ENCODE peak calls at places on chromosomes 2 and 18, in ten cellular contexts. Z is GM12878, M is heart left ventricle, I is upper lobe of left lung, U is A549, K is K562, D is IMR-90, V is body of pancreas, J is gastrocnemius medialis, G is right lobe of liver. R is an unnamed sample.

GRCh38 chr2:1088192-1088860 is 137.7 kb downstream of the SNTG2 start:
- ATAC-seq in I (no peak), D (no peak), K (no peak), J (no peak), V (no peak), Z (no peak), G (no peak), M (no peak), U (no peak), R (no peak)

GRCh38 chr2:240672701-240673190 is 9.9 kb downstream of the AQP12B start:
- ATAC-seq in M (no peak), K (no peak), I (no peak), U (no peak), J (no peak), V (no peak), D (no peak), Z (no peak), G (peak; percentile 29), R (no peak)

GRCh38 chr2:207308519-207309224 is 142.9 kb upstream of the KLF7 start:
- ATAC-seq in J (no peak), U (no peak), D (no peak), M (no peak), G (no peak), K (no peak), Z (no peak), I (no peak), V (no peak), R (no peak)

GRCh38 chr18:77013777-77014525 is 118.6 kb downstream of the MBP start:
- ATAC-seq in J (peak; percentile 97), I (peak; percentile 85), D (no peak), U (no peak), G (peak; percentile 62), M (peak; percentile 98), K (no peak), Z (no peak), V (no peak), R (peak; percentile 80)

GRCh38 chr2:127188797-127189196 is 31.3 kb downstream of the CYP27C1 start:
- ATAC-seq in K (no peak), U (no peak), D (no peak), J (no peak), Z (no peak), I (no peak), V (no peak), G (no peak), M (no peak), R (no peak)

GRCh38 chr2:97714084-97714949 is 941 bp downstream of the ZAP70 start:
- ATAC-seq in Z (no peak), M (no peak), D (no peak), K (no peak), J (no peak), G (no peak), U (no peak), V (no peak), I (no peak), R (no peak)

GRCh38 chr18:50819727-50820378 is at the start of gene MRO:
- ATAC-seq in M (peak; percentile 96), U (peak; percentile 97), V (peak; percentile 89), Z (peak; percentile 99), G (peak; percentile 91), K (peak; percentile 98), D (peak; percentile 97), I (peak; percentile 94), J (peak; percentile 88), R (peak; percentile 94)

GRCh38 chr18:13539050-13539449 is 187.3 kb downstream of the FAM210A start:
- ATAC-seq in G (no peak), V (no peak), K (no peak), U (no peak), J (no peak), I (no peak), Z (no peak), D (no peak), M (peak; percentile 40), R (no peak)

GRCh38 chr2:215652432-215652831 is 216.6 kb upstream of the FN1 start:
- ATAC-seq in K (no peak), I (no peak), D (peak; percentile 90), M (no peak), J (no peak), V (no peak), U (no peak), Z (no peak), G (no peak), R (peak; percentile 64)

GRCh38 chr18:49664086-49664890 is 102.4 kb downstream of the LIPG start:
- ATAC-seq in G (no peak), K (peak; percentile 63), M (peak; percentile 43), Z (no peak), U (no peak), J (peak; percentile 16), I (no peak), D (no peak), V (no peak), R (peak; percentile 73)
- TF ChIP-seq POLR2A in G (no peak), K (no peak), M (no peak), Z (no peak), U (no peak), J (no peak), I (no peak), D (no peak), V (no peak), R (no peak)

GRCh38 chr2:182977463-182977862 is 60.8 kb downstream of the NCKAP1 start:
- ATAC-seq in K (no peak), U (no peak), Z (peak; percentile 59), V (no peak), G (no peak), D (no peak), M (no peak), I (no peak), J (no peak), R (no peak)

GRCh38 chr2:182980652-182981051 is 57.6 kb downstream of the NCKAP1 start:
- ATAC-seq in I (no peak), V (no peak), G (no peak), K (peak; percentile 53), M (no peak), J (no peak), D (no peak), Z (peak; percentile 29), U (no peak), R (no peak)

GRCh38 chr2:182982934-182983333 is 55.3 kb downstream of the NCKAP1 start:
- ATAC-seq in G (no peak), M (no peak), J (no peak), I (no peak), V (no peak), D (no peak), K (peak; percentile 19), U (no peak), Z (no peak), R (no peak)

GRCh38 chr2:182980115-182980514 is 58.1 kb downstream of the NCKAP1 start:
- ATAC-seq in Z (peak; percentile 90), D (peak; percentile 77), G (peak; percentile 63), V (peak; percentile 47), U (peak; percentile 76), M (no peak), K (peak; percentile 80), J (peak; percentile 75), I (no peak), R (no peak)
- TF ChIP-seq CTCF in Z (peak; percentile 44), D (peak; percentile 62), G (peak; percentile 59), V (peak; percentile 23), U (peak; percentile 55), M (peak; percentile 33), K (no peak), J (peak; percentile 40), I (peak; percentile 18), R (peak; percentile 53)

GRCh38 chr2:110679865-110680264 is 2.0 kb upstream of the BUB1 start:
- ATAC-seq in D (no peak), G (no peak), U (no peak), V (no peak), J (no peak), Z (no peak), I (no peak), M (no peak), K (no peak), R (no peak)

GRCh38 chr2:110679337-110679707 is 1.5 kb upstream of the BUB1 start:
- ATAC-seq in Z (no peak), I (no peak), D (no peak), J (no peak), V (no peak), M (no peak), K (peak; percentile 11), U (no peak), G (no peak), R (no peak)

GRCh38 chr2:110677080-110677479 is 783 bp downstream of the BUB1 start:
- ATAC-seq in J (no peak), M (no peak), D (no peak), G (no peak), I (no peak), U (no peak), K (no peak), Z (no peak), V (no peak), R (no peak)

GRCh38 chr2:110678457-110679336 is 834 bp upstream of the BUB1 start:
- ATAC-seq in K (peak; percentile 56), G (peak; percentile 25), U (no peak), V (peak; percentile 18), Z (peak; percentile 38), J (peak; percentile 42), D (peak; percentile 24), I (peak; percentile 50), M (peak; percentile 53), R (peak; percentile 33)

DNA sequence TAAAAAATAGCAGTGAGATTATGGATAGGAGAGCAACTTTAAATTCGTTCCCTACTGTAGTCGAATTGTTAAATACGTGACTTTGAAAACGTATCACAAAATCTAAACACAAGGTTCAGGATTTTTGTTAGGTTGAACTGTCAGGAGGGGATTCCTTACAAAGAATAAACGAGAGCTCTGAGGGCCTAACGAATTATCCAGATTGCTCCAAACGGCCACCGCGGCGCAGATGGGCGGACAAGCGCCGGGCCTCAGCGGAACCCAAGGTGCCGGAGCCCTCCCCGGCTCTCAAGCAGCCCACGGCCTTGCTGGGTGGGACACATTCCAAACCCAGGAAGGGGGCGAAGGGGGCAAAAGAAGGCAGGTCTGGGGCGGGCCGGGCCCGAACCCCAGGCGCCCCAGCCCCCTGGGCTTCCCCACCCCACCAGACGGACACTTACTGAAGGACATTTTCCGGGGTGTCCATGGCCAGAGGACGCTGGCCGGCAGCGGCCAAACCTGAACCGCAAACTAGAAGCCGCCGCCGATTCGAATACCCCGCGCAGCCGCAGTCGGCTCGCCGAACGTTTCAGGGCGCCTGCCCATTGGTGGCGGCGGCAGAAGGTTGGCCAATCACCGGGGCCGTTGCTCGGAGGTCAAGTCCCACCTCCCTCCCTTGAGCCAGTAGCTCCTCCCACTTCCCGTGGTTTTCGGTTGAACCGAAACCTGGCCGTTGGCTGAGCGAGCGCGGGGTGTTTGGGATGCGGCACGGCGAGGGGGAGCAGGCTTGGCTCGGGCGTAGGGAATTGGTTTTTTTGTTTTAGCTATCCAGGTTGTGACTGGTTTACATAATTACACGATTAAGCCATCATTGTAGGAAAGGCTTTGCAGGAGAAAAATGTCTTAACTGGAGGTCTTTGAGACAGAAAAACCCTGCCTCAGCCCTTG is at the start of gene BUB1:
- ATAC-seq in U (peak; percentile 94), I (peak; percentile 99), V (peak; percentile 100), J (peak; percentile 100), D (peak; percentile 97), G (peak; percentile 100), Z (peak; percentile 88), K (peak; percentile 95), M (peak; percentile 99), R (peak; percentile 100)
- TF ChIP-seq POLR2A in U (peak; percentile 88), I (no peak), V (peak; percentile 89), J (peak; percentile 84), D (peak; percentile 69), G (peak; percentile 87), Z (peak; percentile 87), K (peak; percentile 98), M (peak; percentile 80), R (peak; percentile 65)

DNA sequence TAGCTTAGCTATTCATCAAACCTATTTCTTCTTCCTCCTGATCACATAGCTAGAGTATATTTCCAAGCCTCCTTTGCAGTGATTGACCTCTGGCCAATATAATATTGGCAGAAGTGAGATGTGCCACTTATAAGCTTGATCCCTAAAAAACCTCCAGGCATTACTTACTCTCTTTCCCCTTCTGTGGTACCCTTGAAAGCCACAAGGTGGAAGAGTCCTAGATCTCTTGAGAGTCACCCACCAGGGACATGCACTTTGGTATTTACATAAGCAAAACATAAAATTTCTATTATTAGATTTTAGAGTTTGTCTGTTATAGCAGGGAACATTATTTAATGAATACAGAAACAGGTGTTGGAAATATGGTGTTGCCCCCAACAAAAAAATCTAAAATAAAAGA is 112.0 kb downstream of the EXOC6B start:
- ATAC-seq in G (no peak), Z (no peak), V (no peak), I (no peak), K (peak; percentile 48), U (peak; percentile 59), J (no peak), D (no peak), M (no peak), R (no peak)
- TF ChIP-seq CTCF in G (no peak), Z (no peak), V (no peak), I (no peak), K (peak; percentile 7), U (no peak), J (no peak), D (no peak), M (no peak), R (no peak)

R was measured in gastroesophageal sphincter.